ENCODE peak calls at places on chromosomes 11 and 22, in four cellular contexts. O, X, S and K are unnamed samples. For H3K36me3, the result is how much of the 10 kb centered on the place peaks cover.

GRCh38 chr22:36546932-36547331 is 18.0 kb upstream of the EIF3D start:
- DNase-seq in X (no peak), O (no peak), S (no peak), K (no peak)

GRCh38 chr22:19630614-19631013 is 83.7 kb upstream of the SEPTIN5 start:
- DNase-seq in O (no peak), X (no peak), S (no peak), K (no peak)

GRCh38 chr11:65432686-65433582 is 10.3 kb downstream of the NEAT1 start:
- DNase-seq in O (no peak), X (no peak), S (no peak), K (no peak)

GRCh38 chr11:97419729-97420128 is 1029.9 kb downstream of the JRKL start:
- DNase-seq in X (no peak), S (no peak), O (no peak), K (no peak)

GRCh38 chr22:36379593-36380361 is 8.0 kb downstream of the MYH9 start:
- DNase-seq in X (no peak), S (no peak), O (peak), K (no peak)

GRCh38 chr22:44727148-44727547 is 25.1 kb downstream of the PRR5 start:
- DNase-seq in O (no peak), S (no peak), X (no peak), K (no peak)

GRCh38 chr11:78282821-78283220 is 94.1 kb downstream of the USP35 start:
- DNase-seq in X (no peak), O (no peak), S (no peak), K (no peak)

GRCh38 chr11:111336582-111337256 is 38.4 kb downstream of the POU2AF3 start:
- DNase-seq in S (no peak), X (no peak), O (no peak), K (no peak)

GRCh38 chr11:2796508-2797180 is 88.9 kb downstream of the CDKN1C start:
- DNase-seq in O (no peak), X (peak), S (peak), K (no peak)

GRCh38 chr11:94504689-94505293 is 7.5 kb upstream of the C11orf97 start:
- DNase-seq in X (no peak), S (no peak), O (no peak), K (no peak)

GRCh38 chr11:75334976-75335375 is 16.5 kb downstream of the ARRB1 start:
- DNase-seq in S (no peak), O (no peak), X (no peak), K (no peak)

GRCh38 chr22:24593810-24594568 is 1.1 kb upstream of the LRRC75B start:
- DNase-seq in X (no peak), O (no peak), S (no peak), K (peak)

GRCh38 chr11:67368621-67369020 is 4.8 kb downstream of the CLCF1 start:
- DNase-seq in X (no peak), O (peak), S (no peak), K (no peak)

GRCh38 chr11:15969701-15970329 is 386.5 kb downstream of the SOX6 start:
- DNase-seq in S (no peak), X (no peak), O (no peak), K (no peak)

GRCh38 chr11:93541884-93542752 is 1.1 kb downstream of the SMCO4 start:
- DNase-seq in S (peak), X (no peak), O (peak), K (peak)

GRCh38 chr11:30313580-30313979 is 9.3 kb upstream of the ARL14EP start:
- DNase-seq in S (no peak), X (no peak), O (no peak), K (no peak)

GRCh38 chr22:29879738-29880137 is 3.2 kb upstream of the MTMR3 start:
- DNase-seq in O (no peak), X (no peak), S (no peak), K (no peak)

GRCh38 chr11:9265211-9266131 is at the start of gene DENND5A:
- DNase-seq in O (peak), S (peak), X (peak), K (peak)

GRCh38 chr11:9170450-9170849 is 79.1 kb upstream of the SCUBE2 start:
- DNase-seq in S (no peak), O (no peak), X (no peak), K (no peak)

GRCh38 chr11:65898656-65899355 is 1.4 kb downstream of the FOSL1 start:
- DNase-seq in O (no peak), S (no peak), X (no peak), K (no peak)

GRCh38 chr11:59425131-59425530 is 1.1 kb downstream of the OR5A2 start:
- DNase-seq in S (no peak), X (no peak), O (no peak), K (no peak)

GRCh38 chr11:60756307-60757032 is at the start of gene MS4A15:
- DNase-seq in X (peak), O (no peak), S (no peak), K (peak)

GRCh38 chr22:50418624-50419023 is 56.2 kb downstream of the SBF1 start:
- DNase-seq in O (no peak), X (no peak), S (no peak), K (no peak)

GRCh38 chr11:47186076-47186936 is at the start of gene PACSIN3:
- DNase-seq in X (no peak), S (peak), O (peak), K (peak)

GRCh38 chr11:102727890-102728289 is 3.1 kb upstream of the MMP8 start:
- DNase-seq in O (no peak), X (no peak), S (no peak), K (no peak)

GRCh38 chr22:19177164-19178064 is 1.1 kb downstream of the SLC25A1 start:
- DNase-seq in X (no peak), S (no peak), O (no peak), K (no peak)

GRCh38 chr11:122441702-122442092 is 213.8 kb upstream of the UBASH3B start:
- DNase-seq in S (no peak), X (no peak), O (no peak), K (no peak)

GRCh38 chr11:76270387-76270786 is 64.1 kb upstream of the WNT11 start:
- DNase-seq in S (peak), O (no peak), X (no peak), K (no peak)

GRCh38 chr11:116284930-116285329 is 487.9 kb downstream of the BUD13 start:
- DNase-seq in S (no peak), O (no peak), X (no peak), K (no peak)

GRCh38 chr11:117679464-117679863 is 117.6 kb downstream of the DSCAML1 start:
- DNase-seq in X (no peak), O (no peak), S (no peak), K (no peak)

GRCh38 chr22:48807155-48807554 is 1020.5 kb downstream of the BRD1 start:
- DNase-seq in X (no peak), S (no peak), O (no peak), K (no peak)

GRCh38 chr11:113705871-113706654 is at the start of gene TMPRSS5:
- DNase-seq in S (no peak), O (no peak), X (no peak), K (no peak)

GRCh38 chr22:30205281-30206115 is 41.1 kb downstream of the LIF start:
- DNase-seq in X (no peak), O (no peak), S (peak), K (peak)

GRCh38 chr11:131885371-131885770 is 515.0 kb downstream of the NTM start:
- DNase-seq in O (no peak), X (no peak), S (no peak), K (no peak)

GRCh38 chr11:79547256-79547655 is 106.4 kb upstream of the TENM4 start:
- DNase-seq in X (no peak), S (no peak), O (no peak), K (no peak)

GRCh38 chr11:6249822-6250555 is 9.6 kb upstream of the CCKBR start:
- DNase-seq in X (no peak), O (no peak), S (peak), K (peak)

GRCh38 chr22:38751422-38752346 is 4.1 kb downstream of the SUN2 start:
- DNase-seq in O (peak), S (no peak), X (peak), K (no peak)

GRCh38 chr11:102155676-102156075 is 45.4 kb downstream of the YAP1 start:
- DNase-seq in X (no peak), O (no peak), S (no peak), K (no peak)

GRCh38 chr22:21889251-21889990 is 22.0 kb upstream of the MAPK1 start:
- DNase-seq in S (no peak), X (no peak), O (no peak), K (no peak)

DNA sequence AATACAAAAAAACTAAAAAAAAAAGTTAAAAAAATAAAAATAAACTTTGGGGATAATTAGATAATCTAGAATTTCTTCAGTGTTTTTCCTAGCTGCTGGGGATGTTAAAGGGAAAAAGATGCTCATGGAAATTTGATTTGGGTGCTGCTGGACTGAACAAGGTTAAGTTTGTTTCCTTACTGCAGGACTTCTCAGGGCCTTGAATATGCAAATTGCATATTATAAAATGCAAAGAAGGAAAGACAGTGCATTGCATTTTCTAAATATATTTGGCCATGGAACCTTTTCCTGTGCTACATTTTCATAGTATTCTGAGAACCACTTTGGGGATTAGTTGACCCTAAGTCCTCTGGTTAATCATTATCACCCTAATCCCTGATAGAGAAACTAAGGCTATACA is 79.6 kb downstream of the ABTB2 start:
- DNase-seq in S (no peak), X (no peak), O (no peak), K (no peak)
- H3K4me3 ChIP-seq in S (no peak), X (no peak), O (no peak), K (no peak)

DNA sequence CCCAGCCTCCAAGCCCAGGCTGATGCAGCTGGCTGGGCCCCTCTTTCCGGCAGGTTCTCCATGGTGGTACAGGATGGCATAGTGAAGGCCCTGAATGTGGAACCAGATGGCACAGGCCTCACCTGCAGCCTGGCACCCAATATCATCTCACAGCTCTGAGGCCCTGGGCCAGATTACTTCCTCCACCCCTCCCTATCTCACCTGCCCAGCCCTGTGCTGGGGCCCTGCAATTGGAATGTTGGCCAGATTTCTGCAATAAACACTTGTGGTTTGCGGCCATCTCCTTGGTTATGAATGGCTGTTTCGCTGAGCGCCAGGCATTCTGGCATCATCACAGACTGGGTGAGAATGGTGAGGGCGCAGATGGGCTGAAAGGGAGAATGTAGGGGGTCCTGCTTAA is 3.6 kb downstream of the PRDX5 start:
- DNase-seq in O (no peak), S (no peak), X (no peak), K (no peak)
- TF ChIP-seq POLR2A in O (peak), S (no peak), X (no peak), K (peak)

DNA sequence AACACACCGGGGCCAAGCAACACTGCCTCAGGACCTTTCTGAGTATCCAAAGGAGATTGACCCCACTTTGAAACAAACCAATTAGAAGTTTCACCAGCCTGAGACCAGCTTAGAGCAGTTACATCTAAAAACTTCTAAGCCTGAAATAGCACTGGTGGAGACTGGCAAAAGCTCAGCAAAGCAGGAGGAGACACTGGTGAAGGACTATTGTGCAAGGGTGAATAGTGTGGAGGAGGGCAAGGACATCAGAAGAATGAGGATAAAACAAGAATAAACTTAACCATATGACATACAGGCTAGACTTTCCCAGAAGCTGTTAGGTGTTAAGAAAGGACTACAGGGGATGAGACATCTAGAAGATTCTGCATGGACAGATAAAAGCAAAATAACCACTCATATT is 152.4 kb downstream of the FCHSD2 start:
- DNase-seq in X (no peak), O (no peak), S (no peak), K (no peak)
- H3K36me3 ChIP-seq in X (under half), O (under half), S (under half), K (under half)

GRCh38 chr11:126357969-126358762 is 2.7 kb downstream of the ST3GAL4 start:
- DNase-seq in S (no peak), O (no peak), X (peak), K (no peak)
- H3K4me3 ChIP-seq in S (no peak), O (no peak), X (peak), K (no peak)

DNA sequence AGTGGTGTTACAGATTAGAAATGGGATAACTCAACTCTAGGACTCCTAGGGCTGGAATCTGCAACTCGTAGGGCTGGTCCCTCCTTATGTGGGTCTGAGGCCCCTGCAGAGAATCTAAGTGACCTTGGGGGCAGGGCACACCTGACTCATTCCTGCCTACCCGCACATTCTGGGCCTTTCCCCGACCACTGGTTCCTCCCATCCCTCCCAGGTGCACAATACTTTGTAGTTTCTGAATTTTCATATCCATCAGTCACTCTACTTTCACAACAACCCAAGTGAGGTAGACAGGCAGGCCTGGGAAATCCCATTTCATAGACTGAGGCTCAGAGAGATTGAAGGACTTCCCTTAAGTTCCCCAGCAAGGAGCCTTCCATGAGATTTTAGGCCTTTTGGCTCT is 1.5 kb downstream of the CYB5R2 start:
- DNase-seq in X (no peak), O (no peak), S (no peak), K (no peak)
- TF ChIP-seq POLR2A in X (no peak), O (no peak), S (no peak), K (no peak)

DNA sequence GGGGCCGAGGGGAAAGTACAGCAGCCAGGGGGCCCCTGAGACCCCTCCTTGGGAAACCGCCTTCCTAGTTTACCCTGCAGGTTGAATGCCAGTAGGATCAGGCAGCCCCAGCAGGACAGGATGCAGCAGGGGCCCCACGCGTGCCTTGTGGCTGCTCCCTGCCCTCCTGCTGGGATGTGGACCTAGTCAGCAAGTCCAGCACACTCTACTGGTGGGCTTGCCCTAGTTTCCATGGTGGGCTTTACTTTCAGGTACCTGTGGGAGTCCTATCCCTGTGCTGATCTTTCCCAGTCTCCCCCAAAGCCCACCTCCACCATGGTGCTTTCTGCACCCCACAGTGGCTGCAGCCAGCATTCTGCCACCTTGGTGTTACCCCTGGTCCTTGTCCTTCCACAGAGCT is 22.2 kb downstream of the SHISA8 start:
- DNase-seq in O (no peak), X (no peak), S (no peak), K (no peak)
- H3K36me3 ChIP-seq in O (under half), X (under half), S (under half), K (under half)

GRCh38 chr22:31752096-31752847 is 1.5 kb upstream of the DEPDC5 start:
- DNase-seq in X (no peak), O (no peak), S (no peak), K (peak)
- H3K4me3 ChIP-seq in X (peak), O (no peak), S (no peak), K (no peak)

DNA sequence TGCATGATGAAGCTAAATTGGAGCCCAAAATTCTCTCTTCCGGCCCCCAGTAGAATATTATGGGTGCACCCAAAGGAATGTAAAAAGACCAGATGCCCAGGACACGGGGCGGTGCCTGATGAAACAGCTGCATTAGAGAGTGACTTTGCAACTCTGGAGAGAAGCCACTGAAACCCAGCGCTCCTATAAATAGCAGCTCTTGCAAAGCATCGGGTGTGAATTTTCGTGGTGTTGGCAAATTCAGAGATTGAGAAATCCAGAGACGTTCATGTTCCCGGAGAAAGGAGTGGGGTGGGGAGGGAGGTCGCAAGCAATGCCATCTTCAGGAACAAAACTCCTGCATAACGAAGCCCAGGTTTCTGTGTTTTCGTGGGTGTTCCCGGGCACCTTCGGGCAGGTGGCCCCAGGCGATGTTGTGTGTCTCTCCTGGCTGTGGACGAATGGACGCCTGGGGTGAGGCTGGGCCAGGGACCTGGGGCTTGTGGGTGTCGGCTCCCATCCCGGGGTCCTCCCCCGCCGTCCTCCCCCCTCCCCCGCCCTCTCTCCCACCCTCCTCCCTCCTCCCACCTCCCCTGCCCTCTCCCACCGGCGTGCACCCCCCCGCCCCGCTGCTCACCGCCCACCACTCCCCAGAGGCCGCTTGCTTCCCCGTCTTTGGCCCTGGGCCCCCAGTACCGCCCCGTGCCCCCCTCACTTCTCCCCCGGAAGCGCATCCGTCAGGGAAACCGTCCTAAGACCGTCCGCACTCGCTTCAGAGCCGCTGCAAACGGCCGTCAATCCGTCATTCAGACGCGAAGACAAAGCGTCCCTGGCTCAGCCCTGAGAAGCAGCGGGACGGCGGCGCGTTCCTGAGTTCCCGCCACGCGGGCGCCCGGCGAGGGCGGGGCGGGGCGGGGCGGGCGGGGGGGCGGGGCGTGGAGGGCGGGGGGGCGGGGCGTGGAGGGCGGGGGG is 26.7 kb upstream of the TOLLIP start:
- DNase-seq in X (no peak), S (peak), O (peak), K (peak)
- TF ChIP-seq POLR2A in X (peak), S (peak), O (peak), K (no peak)

GRCh38 chr11:44007746-44008501 is 39.9 kb upstream of the ACCSL start:
- DNase-seq in S (no peak), O (no peak), X (no peak), K (no peak)
- H3K36me3 ChIP-seq in S (under half), O (under half), X (under half), K (under half)

GRCh38 chr11:17714870-17715269 is 4.5 kb upstream of the MYOD1 start:
- DNase-seq in O (no peak), X (no peak), S (no peak), K (no peak)
- H3K4me3 ChIP-seq in O (no peak), X (no peak), S (no peak), K (no peak)